ENCODE peak calls at places on chromosomes 1 and 21, in seven cellular contexts. One of them, this sample, is unnamed.

GRCh38 chr21:31347435-31348032 is 3.5 kb upstream of the TIAM1 start:
- DNase-seq in HTR-8/SVneo: no peak
- DNase-seq in NCI-H510A treated with DMSO at 0.1 percent for 48 hours: peak
- DNase-seq in GDM1: no peak
- DNase-seq in C1 segment of cervical spinal cord: peak
- DNase-seq in non-pigmented ciliary epithelial cell: no peak
- DNase-seq in tibial nerve: no peak
- DNase-seq in this sample: peak

GRCh38 chr1:209755926-209756607 is at the start of gene TRAF3IP3:
- DNase-seq in HTR-8/SVneo: no peak
- DNase-seq in NCI-H510A treated with DMSO at 0.1 percent for 48 hours: no peak
- DNase-seq in GDM1: peak
- DNase-seq in C1 segment of cervical spinal cord: no peak
- DNase-seq in non-pigmented ciliary epithelial cell: no peak
- DNase-seq in tibial nerve: no peak
- DNase-seq in this sample: no peak

GRCh38 chr1:47582891-47583608 is 145.2 kb downstream of the FOXD2 start:
- DNase-seq in HTR-8/SVneo: no peak
- DNase-seq in NCI-H510A treated with DMSO at 0.1 percent for 48 hours: no peak
- DNase-seq in GDM1: no peak
- DNase-seq in C1 segment of cervical spinal cord: no peak
- DNase-seq in non-pigmented ciliary epithelial cell: no peak
- DNase-seq in tibial nerve: no peak
- DNase-seq in this sample: no peak

GRCh38 chr1:235207202-235207565 is 46.1 kb upstream of the RBM34 start:
- DNase-seq in HTR-8/SVneo: no peak
- DNase-seq in NCI-H510A treated with DMSO at 0.1 percent for 48 hours: no peak
- DNase-seq in GDM1: no peak
- DNase-seq in C1 segment of cervical spinal cord: no peak
- DNase-seq in non-pigmented ciliary epithelial cell: no peak
- DNase-seq in tibial nerve: no peak
- DNase-seq in this sample: peak

GRCh38 chr21:14554948-14555347 is 8.8 kb upstream of the SAMSN1 start:
- DNase-seq in HTR-8/SVneo: no peak
- DNase-seq in NCI-H510A treated with DMSO at 0.1 percent for 48 hours: no peak
- DNase-seq in GDM1: no peak
- DNase-seq in C1 segment of cervical spinal cord: no peak
- DNase-seq in non-pigmented ciliary epithelial cell: no peak
- DNase-seq in tibial nerve: no peak
- DNase-seq in this sample: no peak

GRCh38 chr1:222310830-222311229 is 237.1 kb downstream of the HHIPL2 start:
- DNase-seq in HTR-8/SVneo: no peak
- DNase-seq in NCI-H510A treated with DMSO at 0.1 percent for 48 hours: peak
- DNase-seq in GDM1: no peak
- DNase-seq in C1 segment of cervical spinal cord: no peak
- DNase-seq in non-pigmented ciliary epithelial cell: no peak
- DNase-seq in tibial nerve: no peak
- DNase-seq in this sample: no peak

GRCh38 chr1:18926315-18927081 is 24.1 kb upstream of the ALDH4A1 start:
- DNase-seq in HTR-8/SVneo: peak
- DNase-seq in NCI-H510A treated with DMSO at 0.1 percent for 48 hours: no peak
- DNase-seq in GDM1: peak
- DNase-seq in C1 segment of cervical spinal cord: no peak
- DNase-seq in non-pigmented ciliary epithelial cell: peak
- DNase-seq in tibial nerve: no peak
- DNase-seq in this sample: peak

GRCh38 chr1:219460561-219461511 is 152.1 kb downstream of the ZC3H11B start:
- DNase-seq in HTR-8/SVneo: no peak
- DNase-seq in NCI-H510A treated with DMSO at 0.1 percent for 48 hours: no peak
- DNase-seq in GDM1: no peak
- DNase-seq in C1 segment of cervical spinal cord: no peak
- DNase-seq in non-pigmented ciliary epithelial cell: no peak
- DNase-seq in tibial nerve: no peak
- DNase-seq in this sample: no peak

GRCh38 chr1:57621776-57622175 is 197.9 kb upstream of the DAB1 start:
- DNase-seq in HTR-8/SVneo: no peak
- DNase-seq in NCI-H510A treated with DMSO at 0.1 percent for 48 hours: no peak
- DNase-seq in GDM1: no peak
- DNase-seq in C1 segment of cervical spinal cord: no peak
- DNase-seq in non-pigmented ciliary epithelial cell: no peak
- DNase-seq in tibial nerve: no peak
- DNase-seq in this sample: no peak

This sample was measured in A172.